ENCODE peak calls at places on chromosome 10, in seven cellular contexts. H is WERI-Rb-1; P is aorta; Z is breast epithelium; C is CD8-positive, alpha-beta memory T cell; D is adrenal gland; F is naive thymus-derived CD4-positive, alpha-beta T cell. K is an unnamed sample.
A peak's percentile ranks its signal among the peaks of the same experiment; 100 is the strongest.

GRCh38 chr10:113104071-113104470 is 154.0 kb downstream of the TCF7L2 start:
- DNase-seq in H (no peak), P (no peak), Z (no peak), C (no peak), D (no peak), F (no peak), K (no peak)

GRCh38 chr10:101848408-101848807 is 4.8 kb upstream of the KCNIP2 start:
- DNase-seq in H (no peak), P (no peak), Z (no peak), C (no peak), D (no peak), F (no peak), K (no peak)

GRCh38 chr10:112851582-112851981 is 98.5 kb upstream of the TCF7L2 start:
- DNase-seq in H (no peak), P (no peak), Z (no peak), C (no peak), D (no peak), F (no peak), K (no peak)

GRCh38 chr10:54585572-54585971 is 215.5 kb downstream of the PCDH15 start:
- DNase-seq in H (no peak), P (no peak), Z (no peak), C (no peak), D (no peak), F (no peak), K (no peak)

GRCh38 chr10:95319239-95319638 is 28.4 kb upstream of the PDLIM1 start:
- DNase-seq in H (no peak), P (no peak), Z (no peak), C (no peak), D (no peak), F (no peak), K (no peak)

GRCh38 chr10:99709480-99710229 is 22.3 kb downstream of the COX15 start:
- DNase-seq in H (no peak), P (no peak), Z (no peak), C (no peak), D (peak; percentile 26), F (no peak), K (no peak)

GRCh38 chr10:411597-411996 is 276.3 kb downstream of the ZMYND11 start:
- DNase-seq in H (no peak), P (no peak), Z (no peak), C (no peak), D (no peak), F (no peak), K (no peak)

GRCh38 chr10:4013651-4014085 is 228.7 kb upstream of the KLF6 start:
- DNase-seq in H (no peak), P (no peak), Z (no peak), C (no peak), D (no peak), F (no peak), K (no peak)

GRCh38 chr10:21497177-21497807 is 28.2 kb downstream of the SKIDA1 start:
- DNase-seq in H (peak; percentile 60), P (peak; percentile 97), Z (peak; percentile 90), C (peak; percentile 34), D (peak; percentile 96), F (no peak), K (no peak)

GRCh38 chr10:64103750-64104149 is 582.5 kb downstream of the REEP3 start:
- DNase-seq in H (no peak), P (no peak), Z (no peak), C (no peak), D (no peak), F (no peak), K (no peak)

GRCh38 chr10:101611096-101611495 is 23.0 kb downstream of the DPCD start:
- DNase-seq in H (no peak), P (no peak), Z (no peak), C (no peak), D (no peak), F (no peak), K (no peak)

GRCh38 chr10:102433619-102434046 is 1.3 kb upstream of the CUEDC2 start:
- DNase-seq in H (no peak), P (no peak), Z (no peak), C (no peak), D (peak; percentile 51), F (no peak), K (no peak)

GRCh38 chr10:78779339-78779955 is 289.3 kb upstream of the ZMIZ1 start:
- DNase-seq in H (no peak), P (no peak), Z (no peak), C (no peak), D (no peak), F (no peak), K (no peak)

DNA sequence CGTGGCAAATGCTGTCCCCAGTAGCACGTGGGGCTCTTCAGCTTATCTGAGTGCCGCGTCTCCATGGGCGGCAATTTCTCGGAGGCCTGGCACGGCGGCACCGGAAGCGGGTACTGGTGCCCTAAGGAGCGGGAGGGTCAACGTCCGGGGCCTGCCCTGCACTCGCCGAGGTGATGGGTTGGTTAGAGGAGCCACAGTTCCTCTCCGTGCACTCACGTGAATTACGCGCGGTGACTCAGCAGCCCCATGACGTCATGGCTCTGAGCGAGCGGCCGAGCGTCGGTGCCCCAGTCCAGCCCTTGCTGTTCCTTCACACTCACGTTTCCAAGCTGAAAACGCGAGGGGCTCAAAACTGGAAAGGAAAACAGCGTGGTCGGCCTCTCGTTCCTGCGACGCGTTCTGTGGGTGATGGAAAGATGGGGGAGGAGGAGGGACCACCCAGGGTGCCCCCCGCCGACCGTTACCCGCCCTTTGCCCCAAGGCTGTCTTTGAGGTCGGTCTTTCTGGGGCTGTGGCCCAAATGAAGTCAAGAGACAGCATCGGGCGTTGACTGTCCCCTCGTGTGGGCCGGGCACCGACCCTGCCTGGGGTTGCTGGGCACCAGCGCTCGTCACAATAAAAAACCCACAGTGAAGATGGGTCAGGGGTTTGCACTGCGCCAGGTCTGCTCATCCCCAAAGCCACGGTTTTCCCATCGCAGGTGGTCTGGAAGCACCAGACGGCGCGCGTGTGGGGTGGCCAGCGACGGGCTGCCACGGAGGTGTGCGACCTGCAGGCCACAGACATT is 70.4 kb upstream of the CFAP46 start:
- DNase-seq in H (no peak), P (peak; percentile 85), Z (no peak), C (no peak), D (peak; percentile 52), F (peak; percentile 31), K (no peak)
- H3K9me3 ChIP-seq in H (no peaks in the 10 kb centered on the region), P (no peaks in the 10 kb centered on the region), Z (no peaks in the 10 kb centered on the region), C (no peaks in the 10 kb centered on the region), D (no peaks in the 10 kb centered on the region), F (no peaks in the 10 kb centered on the region), K (no peaks in the 10 kb centered on the region)

DNA sequence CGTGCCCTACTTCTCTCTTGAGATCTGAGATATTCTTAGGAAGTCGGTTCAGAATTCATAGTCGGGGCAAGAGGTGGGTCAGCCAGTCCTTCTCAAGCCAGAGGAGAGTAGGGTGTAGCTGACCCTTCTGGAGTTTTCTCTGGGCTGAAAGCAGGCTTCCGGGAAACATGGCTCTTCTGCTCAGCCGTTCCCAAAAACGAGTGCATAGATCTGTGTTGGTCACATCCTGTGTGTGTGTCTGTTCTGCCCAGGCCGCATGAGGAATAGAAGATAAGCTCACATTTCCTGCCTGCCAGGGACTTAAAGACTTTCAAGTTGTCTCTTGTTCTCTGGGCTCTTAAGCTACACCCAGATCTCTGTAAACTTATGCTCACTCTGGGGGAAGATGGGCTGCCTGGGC is 168.1 kb upstream of the ITGB1 start:
- DNase-seq in H (peak; percentile 9), P (no peak), Z (no peak), C (peak; percentile 18), D (peak; percentile 39), F (no peak), K (no peak)
- H3K9me3 ChIP-seq in H (no peaks in the 10 kb centered on the region), P (no peaks in the 10 kb centered on the region), Z (no peaks in the 10 kb centered on the region), C (no peaks in the 10 kb centered on the region), D (no peaks in the 10 kb centered on the region), F (no peaks in the 10 kb centered on the region), K (no peaks in the 10 kb centered on the region)

GRCh38 chr10:107754814-107755213 is 590.3 kb upstream of the SORCS1 start:
- DNase-seq in H (no peak), P (no peak), Z (no peak), C (no peak), D (no peak), F (no peak), K (no peak)

GRCh38 chr10:107747851-107748250 is 583.3 kb upstream of the SORCS1 start:
- DNase-seq in H (no peak), P (no peak), Z (no peak), C (no peak), D (no peak), F (no peak), K (no peak)

DNA sequence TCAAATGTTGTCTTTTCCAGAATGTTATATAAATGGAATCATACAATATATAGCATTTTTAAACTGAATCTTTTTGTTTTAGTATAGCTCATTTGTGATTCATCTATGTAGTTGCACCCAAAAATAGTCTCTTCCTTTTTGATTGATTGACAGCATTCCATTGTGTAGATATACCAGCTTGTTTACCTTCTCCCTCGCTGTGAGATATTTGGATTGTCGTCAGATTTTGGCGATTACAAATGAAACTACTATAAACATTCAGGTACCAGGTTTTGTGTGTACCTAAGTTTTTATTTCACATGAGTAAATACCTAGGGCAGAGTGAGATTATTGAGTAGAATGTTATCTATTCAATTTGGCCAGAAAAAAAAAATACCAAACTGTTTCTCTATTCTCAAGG is 584.7 kb upstream of the SORCS1 start:
- DNase-seq in H (no peak), P (no peak), Z (no peak), C (no peak), D (no peak), F (no peak), K (no peak)
- H3K9me3 ChIP-seq in H (no peaks in the 10 kb centered on the region), P (no peaks in the 10 kb centered on the region), Z (no peaks in the 10 kb centered on the region), C (no peaks in the 10 kb centered on the region), D (no peaks in the 10 kb centered on the region), F (no peaks in the 10 kb centered on the region), K (no peaks in the 10 kb centered on the region)

DNA sequence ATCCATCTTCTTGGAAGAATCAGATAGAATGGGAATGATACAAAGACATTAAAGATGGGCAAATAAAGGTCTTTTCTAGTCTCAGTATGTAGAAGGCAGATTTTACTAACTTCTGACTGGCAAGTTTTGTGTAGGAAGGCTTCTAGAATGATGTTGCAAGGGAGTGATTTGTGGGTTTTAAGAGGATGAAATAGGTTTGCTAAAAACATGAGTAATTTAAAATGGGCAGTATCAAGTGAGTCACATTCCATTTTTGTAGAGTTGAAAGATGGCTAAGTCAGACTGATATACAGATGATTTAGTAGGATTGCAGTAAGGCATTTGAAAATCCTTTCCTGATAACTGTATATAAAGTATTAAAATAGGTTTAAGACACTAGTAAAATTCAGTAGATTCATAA is 777.4 kb downstream of the SORCS1 start:
- DNase-seq in H (no peak), P (no peak), Z (no peak), C (no peak), D (no peak), F (no peak), K (no peak)
- H3K9me3 ChIP-seq in H (no peaks in the 10 kb centered on the region), P (peaks cover 1% of the 10 kb centered on the region), Z (no peaks in the 10 kb centered on the region), C (no peaks in the 10 kb centered on the region), D (no peaks in the 10 kb centered on the region), F (no peaks in the 10 kb centered on the region), K (no peaks in the 10 kb centered on the region)

GRCh38 chr10:121007264-121007663 is 156.1 kb downstream of the WDR11 start:
- DNase-seq in H (no peak), P (no peak), Z (no peak), C (no peak), D (no peak), F (no peak), K (no peak)

GRCh38 chr10:121002586-121003205 is 151.5 kb downstream of the WDR11 start:
- DNase-seq in H (no peak), P (no peak), Z (no peak), C (no peak), D (no peak), F (no peak), K (no peak)

GRCh38 chr10:121005948-121006587 is 154.9 kb downstream of the WDR11 start:
- DNase-seq in H (no peak), P (no peak), Z (no peak), C (no peak), D (no peak), F (no peak), K (no peak)
- H3K9me3 ChIP-seq in H (peaks cover 18% of the 10 kb centered on the region), P (peaks cover 7% of the 10 kb centered on the region), Z (peaks cover 14% of the 10 kb centered on the region), C (peaks cover 7% of the 10 kb centered on the region), D (no peaks in the 10 kb centered on the region), F (no peaks in the 10 kb centered on the region), K (peaks cover 4% of the 10 kb centered on the region)

K was measured in H1.